ENCODE peak calls at places on chromosomes 6 and 20, in four cellular contexts. K, S, M and T are unnamed samples.

GRCh38 chr6:105374010-105374420 is 28.9 kb downstream of the PREP start:
- DNase-seq in K (peak), S (peak), M (no peak), T (peak)

GRCh38 chr20:61924858-61925554 is 140.7 kb downstream of the TAF4 start:
- DNase-seq in K (no peak), S (no peak), M (no peak), T (no peak)

GRCh38 chr6:24931296-24931695 is 4.5 kb downstream of the RIPOR2 start:
- DNase-seq in K (peak), S (no peak), M (no peak), T (no peak)

GRCh38 chr6:36227379-36228344 is 31.1 kb downstream of the BRPF3 start:
- DNase-seq in K (no peak), S (peak), M (no peak), T (peak)

GRCh38 chr6:72689107-72689954 is 67.5 kb downstream of the KCNQ5 start:
- DNase-seq in K (no peak), S (no peak), M (no peak), T (no peak)

GRCh38 chr6:43873806-43874714 is 104.0 kb downstream of the VEGFA start:
- DNase-seq in K (no peak), S (peak), M (no peak), T (peak)

GRCh38 chr6:114810468-114810867 is 467.6 kb upstream of the HS3ST5 start:
- DNase-seq in K (no peak), S (no peak), M (no peak), T (no peak)

GRCh38 chr20:1327241-1327653 is 1.7 kb downstream of the SDCBP2 start:
- DNase-seq in K (peak), S (peak), M (no peak), T (peak)

GRCh38 chr6:3319801-3320200 is 61.1 kb downstream of the PSMG4 start:
- DNase-seq in K (no peak), S (no peak), M (no peak), T (no peak)

GRCh38 chr20:46401478-46401860 is 4.9 kb downstream of the ELMO2 start:
- DNase-seq in K (no peak), S (no peak), M (no peak), T (no peak)

GRCh38 chr6:7390218-7390878 is 740 bp downstream of the RIOK1 start:
- DNase-seq in K (peak), S (peak), M (no peak), T (no peak)

GRCh38 chr20:3011752-3012151 is 31.7 kb upstream of the GNRH2 start:
- DNase-seq in K (no peak), S (no peak), M (no peak), T (no peak)

GRCh38 chr6:6085928-6086668 is 79.4 kb upstream of the NRN1 start:
- DNase-seq in K (no peak), S (no peak), M (peak), T (no peak)

GRCh38 chr6:77633993-77634392 is 18.8 kb upstream of the MEI4 start:
- DNase-seq in K (no peak), S (no peak), M (no peak), T (no peak)

GRCh38 chr20:2293486-2293885 is 2.3 kb upstream of the TGM3 start:
- DNase-seq in K (no peak), S (no peak), M (no peak), T (no peak)

GRCh38 chr6:162621246-162621645 is 106.3 kb downstream of the PRKN start:
- DNase-seq in K (no peak), S (peak), M (no peak), T (no peak)

GRCh38 chr6:111941686-111942330 is 68.6 kb upstream of the FYN start:
- DNase-seq in K (no peak), S (no peak), M (no peak), T (no peak)

GRCh38 chr20:37397076-37397953 is 51.4 kb downstream of the SRC start:
- DNase-seq in K (no peak), S (no peak), M (peak), T (no peak)

GRCh38 chr6:137734875-137735182 is 132.2 kb upstream of the TNFAIP3 start:
- DNase-seq in K (no peak), S (no peak), M (no peak), T (no peak)

GRCh38 chr6:134253681-134254080 is 64.2 kb downstream of the SGK1 start:
- DNase-seq in K (peak), S (no peak), M (peak), T (no peak)

GRCh38 chr6:144931172-144932035 is 646.3 kb downstream of the UTRN start:
- DNase-seq in K (peak), S (peak), M (no peak), T (peak)

GRCh38 chr20:32037929-32038328 is 14.1 kb upstream of the HCK start:
- DNase-seq in K (peak), S (no peak), M (no peak), T (no peak)

GRCh38 chr6:132365319-132365907 is 35.9 kb downstream of the MOXD1 start:
- DNase-seq in K (no peak), S (no peak), M (no peak), T (no peak)

GRCh38 chr6:119521251-119521650 is 171.7 kb upstream of the MAN1A1 start:
- DNase-seq in K (no peak), S (peak), M (no peak), T (no peak)

GRCh38 chr20:34582221-34582620 is 23.7 kb downstream of the MAP1LC3A start:
- DNase-seq in K (no peak), S (no peak), M (no peak), T (no peak)

GRCh38 chr6:81727876-81728517 is 24.5 kb downstream of the TENT5A start:
- DNase-seq in K (no peak), S (no peak), M (no peak), T (no peak)

GRCh38 chr20:50588034-50588736 is 78.0 kb downstream of the PTPN1 start:
- DNase-seq in K (peak), S (peak), M (peak), T (peak)

GRCh38 chr6:119284861-119285521 is 64.6 kb downstream of the MAN1A1 start:
- DNase-seq in K (no peak), S (peak), M (no peak), T (no peak)

GRCh38 chr20:24651171-24651972 is 181.9 kb downstream of the SYNDIG1 start:
- DNase-seq in K (peak), S (no peak), M (no peak), T (no peak)

GRCh38 chr6:110217255-110217654 is 37.0 kb downstream of the CDC40 start:
- DNase-seq in K (peak), S (no peak), M (no peak), T (no peak)

GRCh38 chr6:7467007-7467897 is 74.2 kb upstream of the DSP start:
- DNase-seq in K (peak), S (peak), M (no peak), T (peak)

GRCh38 chr6:106118835-106119443 is 32.8 kb downstream of the PRDM1 start:
- DNase-seq in K (no peak), S (no peak), M (no peak), T (no peak)

GRCh38 chr20:50029697-50030428 is 47.1 kb downstream of the SNAI1 start:
- DNase-seq in K (peak), S (no peak), M (peak), T (no peak)

GRCh38 chr20:1734269-1734858 is 76.8 kb upstream of the SIRPG start:
- DNase-seq in K (no peak), S (peak), M (no peak), T (no peak)

GRCh38 chr20:54257090-54257816 is 49.4 kb downstream of the PFDN4 start:
- DNase-seq in K (peak), S (no peak), M (no peak), T (no peak)

GRCh38 chr6:55141611-55142010 is 32.7 kb upstream of the HCRTR2 start:
- DNase-seq in K (peak), S (no peak), M (no peak), T (no peak)

GRCh38 chr6:132021552-132022375 is 70.6 kb upstream of the CCN2 start:
- DNase-seq in K (no peak), S (no peak), M (no peak), T (no peak)

GRCh38 chr6:102204336-102204735 is 810.8 kb downstream of the GRIK2 start:
- DNase-seq in K (no peak), S (no peak), M (no peak), T (no peak)

GRCh38 chr6:53347921-53348435 is 772 bp downstream of the ELOVL5 start:
- DNase-seq in K (peak), S (peak), M (peak), T (peak)

GRCh38 chr6:53342210-53342609 is 6.5 kb downstream of the ELOVL5 start:
- DNase-seq in K (no peak), S (no peak), M (no peak), T (no peak)

GRCh38 chr6:53343092-53343491 is 5.7 kb downstream of the ELOVL5 start:
- DNase-seq in K (no peak), S (no peak), M (no peak), T (no peak)

GRCh38 chr6:53347250-53347920 is 1.4 kb downstream of the ELOVL5 start:
- DNase-seq in K (peak), S (peak), M (no peak), T (peak)

DNA sequence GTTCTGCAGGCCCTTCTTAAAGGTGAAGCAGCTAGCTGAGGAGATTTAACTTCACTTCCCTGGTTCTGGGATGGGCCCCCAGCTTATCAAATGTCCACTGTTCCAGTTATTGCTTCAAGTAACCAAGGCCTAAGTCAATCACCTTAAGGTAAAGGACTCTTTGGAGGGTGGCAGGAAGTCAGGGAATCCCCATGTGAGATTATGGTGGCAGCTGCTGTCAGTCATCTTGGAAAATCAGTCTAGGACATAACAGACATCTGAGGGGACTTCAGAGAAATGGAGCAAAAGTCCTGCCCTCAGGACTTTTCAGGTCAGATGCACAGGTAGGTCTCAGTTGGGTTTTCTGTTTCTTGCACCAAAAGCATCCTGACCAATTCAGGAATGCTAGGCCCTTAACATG is 3.8 kb downstream of the ELOVL5 start:
- DNase-seq in K (no peak), S (no peak), M (no peak), T (no peak)
- H3K27ac ChIP-seq in K (no peak), S (no peak), M (no peak), T (no peak)

DNA sequence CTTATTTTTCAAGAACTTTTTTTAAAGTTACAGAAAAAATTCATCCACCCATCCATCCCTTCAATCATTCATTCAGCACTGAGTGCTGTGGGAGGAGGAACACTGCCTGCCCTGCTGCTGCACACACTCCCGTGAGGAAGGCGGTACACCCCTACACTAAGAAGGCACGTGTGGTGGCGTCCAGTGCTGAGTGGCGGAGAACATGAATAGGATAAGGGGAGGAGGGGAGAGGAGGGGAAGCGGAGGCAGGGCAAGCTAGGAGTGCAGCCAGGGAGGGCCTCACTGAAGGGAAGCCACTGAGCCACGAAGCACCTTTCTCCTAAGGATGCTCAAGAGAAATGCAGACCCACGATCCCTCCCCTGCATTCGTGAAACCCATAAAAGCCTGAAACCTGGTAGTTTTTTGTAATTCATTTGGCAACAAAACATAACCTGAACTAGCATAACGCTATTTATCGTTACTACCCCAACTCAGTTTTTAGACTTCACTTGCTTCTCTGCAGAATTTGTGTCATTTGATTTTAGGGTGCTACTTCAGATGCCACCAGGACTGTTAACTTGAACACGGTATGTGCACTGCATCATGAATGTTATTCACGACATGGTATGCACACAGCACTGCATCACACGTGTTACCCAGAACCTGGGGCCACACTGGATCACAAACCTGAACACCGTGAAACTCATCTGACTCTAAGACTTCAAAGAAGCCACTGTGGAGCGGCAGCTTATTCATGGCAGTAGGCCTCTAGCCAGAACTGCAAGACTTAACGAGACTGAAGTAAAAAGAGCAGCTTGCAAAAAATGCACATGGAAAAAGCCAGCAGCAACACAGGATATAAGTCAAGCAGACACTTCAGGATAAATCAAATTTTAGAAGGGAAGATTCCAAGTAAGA is 3.5 kb downstream of the RNASET2 start:
- DNase-seq in K (no peak), S (no peak), M (no peak), T (no peak)
- H3K4me3 ChIP-seq in K (no peak), S (no peak), M (no peak), T (no peak)

GRCh38 chr6:147133669-147134068 is 70.5 kb upstream of the STXBP5 start:
- DNase-seq in K (no peak), S (no peak), M (no peak), T (no peak)
- H3K27ac ChIP-seq in K (no peak), S (no peak), M (no peak), T (no peak)

DNA sequence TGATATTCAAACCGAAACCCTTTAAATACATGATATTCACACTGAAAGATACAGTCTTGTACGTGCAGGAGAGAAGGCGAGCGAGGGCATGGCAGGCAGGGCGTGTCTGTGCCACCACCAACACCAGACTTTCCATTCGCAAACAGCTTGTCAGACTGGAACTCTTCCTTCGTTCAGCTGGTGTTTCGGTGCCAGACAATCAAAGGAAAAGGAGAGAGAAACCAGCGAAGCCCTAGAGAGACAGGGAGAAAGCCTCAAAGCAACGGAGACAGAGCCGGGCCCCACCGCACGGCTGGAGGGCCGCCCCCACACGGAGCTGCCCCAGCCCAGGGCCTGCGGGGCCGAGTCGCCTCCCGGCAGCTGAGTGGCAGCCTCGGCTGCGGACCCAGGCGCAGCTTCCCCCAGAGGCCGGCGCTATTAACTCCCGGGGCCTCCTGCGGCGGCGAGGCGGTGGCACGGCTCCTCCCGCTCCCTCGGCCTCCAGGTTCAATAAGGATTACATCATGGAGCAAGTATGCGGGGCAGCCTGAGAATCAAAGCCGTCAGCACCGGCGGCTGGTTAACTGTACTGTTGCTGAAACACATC is 32.1 kb upstream of the NR2E1 start:
- DNase-seq in K (peak), S (peak), M (peak), T (peak)
- H3K4me3 ChIP-seq in K (peak), S (peak), M (peak), T (peak)